ENCODE peak calls at places on chromosomes 3 and 15, in four cellular contexts. X is right atrium auricular region, T is AG04450, E is heart left ventricle. Z is an unnamed sample.

GRCh38 chr15:93428807-93429351 is 339.9 kb upstream of the RGMA start:
- DNase-seq in X (no peak), T (no peak), E (no peak), Z (no peak)

GRCh38 chr3:50617096-50617791 is at the start of gene MAPKAPK3:
- DNase-seq in X (no peak), T (no peak), E (no peak), Z (no peak)

GRCh38 chr3:136251511-136251910 is 1.4 kb downstream of the PCCB start:
- DNase-seq in X (no peak), T (no peak), E (no peak), Z (no peak)

GRCh38 chr3:126078866-126079265 is 5.1 kb downstream of the SLC41A3 start:
- DNase-seq in X (no peak), T (no peak), E (no peak), Z (no peak)

GRCh38 chr15:25805006-25805405 is 58.1 kb downstream of the ATP10A start:
- DNase-seq in X (no peak), T (no peak), E (no peak), Z (no peak)

GRCh38 chr15:75809986-75810750 is 33.1 kb upstream of the UBE2Q2 start:
- DNase-seq in X (no peak), T (no peak), E (no peak), Z (peak; percentile 36)

GRCh38 chr15:57503051-57503702 is 88.5 kb upstream of the MYZAP start:
- DNase-seq in X (no peak), T (no peak), E (no peak), Z (no peak)

GRCh38 chr3:32593903-32594525 is 23.4 kb upstream of the DYNC1LI1 start:
- DNase-seq in X (no peak), T (no peak), E (no peak), Z (no peak)

DNA sequence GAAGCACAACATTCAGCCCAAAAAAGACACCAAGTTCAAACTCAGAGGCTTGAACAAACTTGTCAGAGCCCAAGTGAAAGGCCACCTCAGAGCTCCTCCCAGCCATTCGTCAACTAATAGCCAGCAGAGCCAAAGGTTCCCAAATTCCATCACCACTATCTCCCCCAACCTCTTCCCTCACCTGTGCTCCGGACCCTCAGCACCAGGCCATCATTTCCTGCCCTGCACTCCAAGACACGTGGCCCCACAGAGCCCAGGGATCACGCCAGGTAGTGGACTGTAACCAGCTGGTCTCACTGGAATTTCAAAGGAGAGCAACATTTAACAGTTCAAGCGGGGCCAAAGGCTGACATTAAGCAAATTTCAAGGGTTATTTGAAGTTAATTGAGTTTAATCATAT is 245.2 kb upstream of the IGF1R start:
- DNase-seq in X (no peak), T (no peak), E (no peak), Z (no peak)
- H3K27me3 ChIP-seq in X (no peaks in the 10 kb centered on the region), T (no peaks in the 10 kb centered on the region), E (no peaks in the 10 kb centered on the region), Z (no peaks in the 10 kb centered on the region)

GRCh38 chr15:74289671-74290070 is 53.5 kb downstream of the CCDC33 start:
- DNase-seq in X (no peak), T (no peak), E (no peak), Z (no peak)
- H3K27me3 ChIP-seq in X (no peaks in the 10 kb centered on the region), T (peaks cover 25% of the 10 kb centered on the region), E (no peaks in the 10 kb centered on the region), Z (no peaks in the 10 kb centered on the region)

GRCh38 chr3:169662215-169663070 is 1.1 kb downstream of the MECOM start:
- DNase-seq in X (no peak), T (no peak), E (peak; percentile 71), Z (peak; percentile 90)

GRCh38 chr3:169659858-169660614 is 3.5 kb downstream of the MECOM start:
- DNase-seq in X (no peak), T (no peak), E (no peak), Z (no peak)

GRCh38 chr3:169664034-169664820 is 715 bp upstream of the MECOM start:
- DNase-seq in X (no peak), T (no peak), E (no peak), Z (no peak)

GRCh38 chr3:169660709-169661566 is 2.6 kb downstream of the MECOM start:
- DNase-seq in X (no peak), T (no peak), E (peak; percentile 30), Z (no peak)

GRCh38 chr3:169661567-169662214 is 1.8 kb downstream of the MECOM start:
- DNase-seq in X (no peak), T (no peak), E (peak; percentile 58), Z (peak; percentile 55)
- H3K27me3 ChIP-seq in X (peaks cover 8% of the 10 kb centered on the region), T (peaks cover 51% of the 10 kb centered on the region), E (peaks cover 63% of the 10 kb centered on the region), Z (peaks cover 90% of the 10 kb centered on the region)

DNA sequence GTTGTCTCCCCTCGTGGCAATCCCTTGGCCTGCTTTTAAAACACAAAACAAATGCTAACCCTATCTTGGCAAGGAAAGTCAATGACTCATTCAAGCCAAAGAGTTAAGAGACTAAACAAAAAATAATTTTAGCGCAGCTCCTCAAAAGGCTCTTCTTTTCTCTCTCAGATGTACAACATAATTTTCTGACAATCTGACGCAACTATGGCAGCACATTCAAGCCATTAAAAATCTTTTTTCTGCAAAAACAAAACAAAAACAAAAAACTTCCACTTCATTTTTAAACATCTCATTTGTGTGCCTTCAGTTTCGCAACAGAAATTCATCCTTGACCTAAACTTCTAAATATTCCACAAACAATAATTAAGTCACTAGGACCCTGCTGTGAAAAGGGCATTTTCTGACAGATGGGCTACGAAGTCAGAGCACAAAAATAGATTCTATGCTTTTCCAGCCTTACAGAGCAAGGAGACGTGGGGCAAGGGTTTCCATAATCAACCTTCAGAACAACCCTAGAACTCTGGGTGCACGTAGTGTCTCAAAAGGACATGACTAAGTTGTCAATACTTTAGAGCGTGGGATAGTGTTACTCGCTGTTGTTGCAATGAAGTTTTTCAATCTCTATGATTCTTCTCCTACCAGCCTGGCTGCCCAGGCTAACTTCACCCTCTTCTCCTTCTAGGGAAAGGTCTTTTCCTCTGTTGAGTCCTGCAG is 84.3 kb downstream of the MB21D2 start:
- DNase-seq in X (no peak), T (no peak), E (no peak), Z (no peak)
- H3K27me3 ChIP-seq in X (no peaks in the 10 kb centered on the region), T (no peaks in the 10 kb centered on the region), E (no peaks in the 10 kb centered on the region), Z (no peaks in the 10 kb centered on the region)

Z was measured in BE2C.